ENCODE peak calls at places on chromosomes 13 and 19, in six cellular contexts. L is cardiac muscle cell; B is CD4-positive, alpha-beta memory T cell; J is tibial artery; Z is iPS DF 6.9; Q is mucosa of descending colon. A is an unnamed sample.
A peak's percentile ranks its signal among the peaks of the same experiment; 100 is the strongest.

GRCh38 chr13:88136098-88136790 is 465.1 kb downstream of the SLITRK5 start:
- DNase-seq in B (no peak), Z (no peak), L (no peak), J (no peak), Q (no peak), A (no peak)

GRCh38 chr13:74251778-74252519 is 117.7 kb upstream of the KLF12 start:
- DNase-seq in Q (no peak), B (no peak), Z (no peak), L (no peak), J (no peak), A (no peak)

GRCh38 chr19:7953060-7953459 is 9.6 kb upstream of the TIMM44 start:
- DNase-seq in B (no peak), Z (no peak), L (no peak), Q (peak; percentile 11), J (no peak), A (no peak)

GRCh38 chr19:13978306-13978705 is 26.0 kb downstream of the DCAF15 start:
- DNase-seq in J (peak; percentile 93), Z (peak; percentile 93), Q (peak; percentile 82), B (no peak), L (peak; percentile 83), A (no peak)

GRCh38 chr13:91470084-91470621 is 71.7 kb downstream of the GPC5 start:
- DNase-seq in Z (no peak), Q (no peak), J (no peak), L (no peak), B (no peak), A (no peak)

GRCh38 chr13:20457670-20458069 is 68.0 kb downstream of the CRYL1 start:
- DNase-seq in J (no peak), Z (no peak), Q (no peak), L (no peak), B (no peak), A (no peak)

GRCh38 chr19:29525901-29526729 is at the start of gene VSTM2B:
- DNase-seq in B (no peak), L (no peak), J (no peak), Q (no peak), Z (no peak), A (no peak)

GRCh38 chr13:49084961-49085360 is 109.2 kb downstream of the FNDC3A start:
- DNase-seq in Z (no peak), B (no peak), Q (no peak), L (no peak), J (no peak), A (no peak)

GRCh38 chr13:79770056-79770455 is 289.1 kb downstream of the NDFIP2 start:
- DNase-seq in Q (no peak), Z (no peak), L (no peak), J (no peak), B (no peak), A (no peak)

GRCh38 chr19:38004505-38005223 is 97.7 kb downstream of the SIPA1L3 start:
- DNase-seq in B (no peak), Q (peak; percentile 72), L (peak; percentile 84), Z (no peak), J (peak; percentile 91), A (no peak)

GRCh38 chr13:68927387-68928026 is 1180.1 kb upstream of the ATXN8OS start:
- DNase-seq in L (peak; percentile 68), B (no peak), Z (peak; percentile 67), J (no peak), Q (no peak), A (no peak)

GRCh38 chr19:40219721-40220276 is 1.6 kb upstream of the TTC9B start:
- DNase-seq in J (no peak), Z (no peak), L (no peak), B (no peak), Q (no peak), A (no peak)

GRCh38 chr19:46716013-46716671 is 772 bp downstream of the PRKD2 start:
- DNase-seq in J (no peak), Z (no peak), Q (peak; percentile 71), L (peak; percentile 61), B (no peak), A (no peak)
- H3K4me1 ChIP-seq in J (peaks cover 33% of the 10 kb centered on the region), Z (peaks cover 1% of the 10 kb centered on the region), Q (peaks cover 32% of the 10 kb centered on the region), L (peaks cover 12% of the 10 kb centered on the region), B (peaks cover 44% of the 10 kb centered on the region), A (peaks cover 29% of the 10 kb centered on the region)

GRCh38 chr19:48090281-48090802 is 20.3 kb downstream of the PLA2G4C start:
- DNase-seq in Z (no peak), J (no peak), B (no peak), L (no peak), Q (no peak), A (no peak)

GRCh38 chr19:48094843-48095203 is 15.8 kb downstream of the PLA2G4C start:
- DNase-seq in J (no peak), Q (no peak), B (no peak), Z (no peak), L (no peak), A (no peak)

GRCh38 chr19:48094129-48094842 is 16.3 kb downstream of the PLA2G4C start:
- DNase-seq in B (no peak), L (no peak), J (no peak), Q (no peak), Z (no peak), A (no peak)

GRCh38 chr19:48095637-48096175 is 14.9 kb downstream of the PLA2G4C start:
- DNase-seq in B (no peak), Z (no peak), J (no peak), Q (no peak), L (no peak), A (no peak)
- H3K36me3 ChIP-seq in B (no peaks in the 10 kb centered on the region), Z (no peaks in the 10 kb centered on the region), J (peaks cover 60% of the 10 kb centered on the region), Q (no peaks in the 10 kb centered on the region), L (no peaks in the 10 kb centered on the region), A (no peaks in the 10 kb centered on the region)

GRCh38 chr19:51965583-51965982 is 21.1 kb downstream of the ZNF350 start:
- DNase-seq in L (no peak), B (no peak), Q (no peak), Z (no peak), J (no peak), A (no peak)
- H3K9me3 ChIP-seq in L (no peaks in the 10 kb centered on the region), B (peaks cover 88% of the 10 kb centered on the region), Q (peaks cover 97% of the 10 kb centered on the region), Z (peaks cover 1% of the 10 kb centered on the region), J (peaks cover 100% of the 10 kb centered on the region), A (peaks cover 22% of the 10 kb centered on the region)

GRCh38 chr13:98581971-98582702 is 5.2 kb upstream of the STK24 start:
- DNase-seq in Z (no peak), Q (no peak), B (no peak), J (no peak), L (peak; percentile 84), A (no peak)
- H3K4me1 ChIP-seq in Z (no peaks in the 10 kb centered on the region), Q (peaks cover 21% of the 10 kb centered on the region), B (no peaks in the 10 kb centered on the region), J (peaks cover 41% of the 10 kb centered on the region), L (peaks cover 23% of the 10 kb centered on the region), A (no peaks in the 10 kb centered on the region)

DNA sequence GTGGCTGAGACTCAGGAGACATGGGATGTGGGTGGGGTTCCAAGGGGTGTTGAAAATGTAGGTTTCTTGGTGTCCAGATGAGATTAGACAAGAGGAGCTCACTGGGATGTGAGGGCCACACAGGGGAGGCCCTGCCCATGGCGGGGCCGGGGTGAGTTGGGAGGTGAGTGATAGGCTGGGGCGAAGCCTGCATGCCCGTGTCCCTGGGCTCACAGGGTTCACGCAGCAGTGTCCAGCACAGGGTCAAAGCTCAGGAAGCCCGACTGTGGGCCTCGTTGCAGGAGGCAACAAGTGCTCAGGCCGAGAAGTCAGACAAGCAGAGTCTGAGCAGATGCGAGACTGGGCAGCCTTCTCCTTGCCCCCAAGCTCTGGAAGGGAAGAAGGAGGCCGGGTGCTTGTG is 27.2 kb downstream of the CCDC8 start:
- DNase-seq in Q (no peak), B (no peak), Z (no peak), L (no peak), J (peak; percentile 61), A (no peak)
- H3K36me3 ChIP-seq in Q (no peaks in the 10 kb centered on the region), B (peaks cover 54% of the 10 kb centered on the region), Z (peaks cover 41% of the 10 kb centered on the region), L (peaks cover 52% of the 10 kb centered on the region), J (peaks cover 96% of the 10 kb centered on the region), A (no peaks in the 10 kb centered on the region)

DNA sequence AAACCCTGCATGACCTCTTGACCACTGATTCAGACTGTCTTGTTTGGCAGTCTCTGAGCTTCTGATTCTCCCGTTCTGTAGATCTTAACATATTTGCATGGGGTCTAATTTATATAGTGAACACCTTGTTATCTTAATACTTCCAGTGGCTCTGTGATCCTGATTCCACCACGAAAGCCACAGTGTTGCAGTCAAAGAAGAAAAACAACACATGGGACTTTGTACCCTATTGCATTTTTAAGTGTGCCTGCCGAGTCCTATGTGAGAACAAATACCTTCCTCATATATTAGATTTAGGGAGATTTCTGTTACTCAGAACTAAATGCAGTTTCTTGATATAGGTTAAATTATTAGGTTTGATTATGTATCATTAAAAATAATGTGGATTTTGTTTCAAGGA is 12.3 kb upstream of the ZNF556 start:
- DNase-seq in B (no peak), Q (no peak), J (no peak), L (no peak), Z (no peak), A (no peak)
- H3K9me3 ChIP-seq in B (peaks cover 28% of the 10 kb centered on the region), Q (peaks cover 88% of the 10 kb centered on the region), J (peaks cover 100% of the 10 kb centered on the region), L (peaks cover 19% of the 10 kb centered on the region), Z (peaks cover 25% of the 10 kb centered on the region), A (peaks cover 30% of the 10 kb centered on the region)

DNA sequence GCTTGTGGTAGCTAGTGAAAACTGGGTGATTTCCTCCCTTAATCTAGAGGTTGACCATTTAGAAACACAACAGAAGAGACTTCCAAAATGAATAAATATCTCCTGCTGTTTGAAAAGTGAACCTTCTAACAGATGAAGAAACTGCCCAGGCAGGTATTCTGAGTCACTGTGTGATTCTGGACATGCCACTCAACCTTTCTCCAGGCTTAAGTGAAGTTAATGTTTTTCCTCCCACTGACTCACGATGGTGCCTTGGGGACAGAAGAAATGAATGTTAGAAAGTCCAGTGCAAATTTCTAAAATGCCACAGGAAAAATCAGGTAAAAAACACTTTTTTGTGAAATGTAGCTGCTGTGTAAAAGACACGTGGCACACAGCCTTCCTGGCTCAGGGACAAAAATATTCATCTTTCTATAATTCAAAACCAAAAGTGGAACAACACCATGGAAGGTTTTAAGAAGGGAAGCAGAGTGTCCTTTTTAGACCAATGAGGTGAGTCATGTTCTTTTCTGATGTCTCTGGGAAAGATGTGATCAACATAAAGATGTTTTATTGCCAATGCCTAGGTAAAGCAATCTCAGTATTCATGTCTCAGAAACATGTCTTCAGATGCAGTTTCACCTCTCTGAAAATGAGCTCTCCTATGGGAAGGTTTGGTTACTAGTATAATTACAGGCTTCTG is 9.1 kb downstream of the UBE2L5 start:
- DNase-seq in Z (no peak), B (no peak), Q (no peak), J (no peak), L (no peak), A (no peak)
- H3K4me1 ChIP-seq in Z (no peaks in the 10 kb centered on the region), B (peaks cover 5% of the 10 kb centered on the region), Q (no peaks in the 10 kb centered on the region), J (peaks cover 24% of the 10 kb centered on the region), L (peaks cover 5% of the 10 kb centered on the region), A (no peaks in the 10 kb centered on the region)

GRCh38 chr19:5456836-5457200 is 1.6 kb downstream of the ZNRF4 start:
- DNase-seq in J (no peak), L (no peak), Q (no peak), Z (no peak), B (no peak), A (no peak)

GRCh38 chr19:5459360-5459759 is 4.1 kb downstream of the ZNRF4 start:
- DNase-seq in Z (no peak), B (no peak), Q (no peak), J (no peak), L (no peak), A (no peak)

GRCh38 chr19:5457709-5458108 is 2.5 kb downstream of the ZNRF4 start:
- DNase-seq in J (no peak), Q (no peak), L (no peak), B (no peak), Z (no peak), A (no peak)

GRCh38 chr19:5456130-5456835 is 1.1 kb downstream of the ZNRF4 start:
- DNase-seq in J (no peak), Z (no peak), B (no peak), Q (no peak), L (no peak), A (no peak)

GRCh38 chr19:5458420-5458819 is 3.2 kb downstream of the ZNRF4 start:
- DNase-seq in L (no peak), Q (no peak), Z (no peak), B (no peak), J (no peak), A (no peak)
- H3K36me3 ChIP-seq in L (no peaks in the 10 kb centered on the region), Q (no peaks in the 10 kb centered on the region), Z (no peaks in the 10 kb centered on the region), B (no peaks in the 10 kb centered on the region), J (no peaks in the 10 kb centered on the region), A (no peaks in the 10 kb centered on the region)